ENCODE peak calls at places on chromosome 3, in four cellular contexts. C, L, H and V are unnamed samples.

GRCh38 chr3:24523195-24523594 is 28.5 kb upstream of the THRB start:
- DNase-seq in C (no peak), H (no peak), L (no peak), V (no peak)

GRCh38 chr3:42515391-42515916 is 13.0 kb downstream of the VIPR1 start:
- DNase-seq in C (no peak), L (peak; percentile 99), H (no peak), V (no peak)

GRCh38 chr3:4358273-4358672 is 55.1 kb downstream of the SETMAR start:
- DNase-seq in L (no peak), H (no peak), C (no peak), V (no peak)

GRCh38 chr3:154152741-154153140 is 31.6 kb downstream of the ARHGEF26 start:
- DNase-seq in C (no peak), L (no peak), H (no peak), V (no peak)

GRCh38 chr3:76698136-76698535 is 341.8 kb upstream of the ROBO2 start:
- DNase-seq in C (no peak), H (no peak), L (no peak), V (no peak)

GRCh38 chr3:176554791-176555330 is 642.4 kb downstream of the TBL1XR1 start:
- DNase-seq in H (no peak), C (no peak), L (no peak), V (no peak)

GRCh38 chr3:113873293-113873692 is 34.7 kb downstream of the GRAMD1C start:
- DNase-seq in L (no peak), C (no peak), H (no peak), V (no peak)

GRCh38 chr3:44264146-44264545 is 22.5 kb downstream of the TOPAZ1 start:
- DNase-seq in H (no peak), L (peak; percentile 33), C (no peak), V (no peak)

GRCh38 chr3:183626877-183627594 is 8.4 kb upstream of the KLHL24 start:
- DNase-seq in L (no peak), C (no peak), H (no peak), V (no peak)

GRCh38 chr3:105728913-105729312 is 139.9 kb downstream of the CBLB start:
- DNase-seq in H (no peak), C (no peak), L (no peak), V (no peak)